ENCODE peak calls at places on chromosome 5, in five cellular contexts. C, R, T, G and L are unnamed samples. For H3K36me3, the result is how much of the 10 kb centered on the place peaks cover.

GRCh38 chr5:142789206-142789605 is 19.0 kb downstream of the ARHGAP26 start:
- DNase-seq in R (no peak), G (no peak), T (no peak), C (no peak), L (no peak)

GRCh38 chr5:43619380-43619779 is 16.4 kb downstream of the NNT start:
- DNase-seq in G (no peak), R (no peak), C (no peak), T (no peak), L (no peak)

GRCh38 chr5:98308231-98308630 is 465.2 kb upstream of the RGMB start:
- DNase-seq in G (no peak), T (no peak), C (no peak), R (no peak), L (no peak)

GRCh38 chr5:71880531-71880930 is 161.5 kb downstream of the CARTPT start:
- DNase-seq in C (no peak), G (no peak), R (no peak), T (no peak), L (no peak)

GRCh38 chr5:66810151-66810550 is 214.0 kb downstream of the MAST4 start:
- DNase-seq in T (no peak), G (no peak), C (no peak), R (no peak), L (no peak)

GRCh38 chr5:141848771-141849370 is 29.3 kb downstream of the PCDH1 start:
- DNase-seq in T (peak), R (no peak), G (peak), C (peak), L (peak)

GRCh38 chr5:127002390-127002789 is 28.0 kb downstream of the MARCHF3 start:
- DNase-seq in R (no peak), T (no peak), C (no peak), G (no peak), L (no peak)

GRCh38 chr5:176796970-176797369 is 13.4 kb upstream of the UNC5A start:
- DNase-seq in R (no peak), T (no peak), C (no peak), G (no peak), L (no peak)

GRCh38 chr5:68379275-68380026 is 163.9 kb downstream of the PIK3R1 start:
- DNase-seq in T (no peak), C (no peak), G (no peak), R (no peak), L (no peak)

GRCh38 chr5:116668361-116668760 is 93.7 kb upstream of the SEMA6A start:
- DNase-seq in G (no peak), T (no peak), R (no peak), C (no peak), L (no peak)

GRCh38 chr5:34831328-34831727 is 7.6 kb upstream of the TTC23L start:
- DNase-seq in C (no peak), T (no peak), R (no peak), G (no peak), L (no peak)

GRCh38 chr5:145750194-145750593 is 84.9 kb downstream of the PRELID2 start:
- DNase-seq in R (no peak), G (no peak), C (no peak), T (no peak), L (no peak)

GRCh38 chr5:96257904-96258303 is 175.1 kb downstream of the PCSK1 start:
- DNase-seq in T (no peak), G (peak), R (no peak), C (no peak), L (no peak)

GRCh38 chr5:181243521-181244307 is at the start of gene RACK1:
- DNase-seq in T (peak), G (peak), R (peak), C (peak), L (peak)

GRCh38 chr5:135020111-135020895 is 13.7 kb downstream of the PITX1 start:
- DNase-seq in T (no peak), R (no peak), G (peak), C (no peak), L (peak)

GRCh38 chr5:68661237-68661636 is 432.6 kb upstream of the SLC30A5 start:
- DNase-seq in C (peak), T (no peak), G (no peak), R (no peak), L (no peak)

GRCh38 chr5:94575196-94575595 is 43.2 kb downstream of the KIAA0825 start:
- DNase-seq in G (no peak), C (no peak), R (no peak), T (no peak), L (no peak)

GRCh38 chr5:131242728-131243255 is 21.1 kb upstream of the CDC42SE2 start:
- DNase-seq in C (no peak), G (peak), T (no peak), R (no peak), L (no peak)

GRCh38 chr5:133384120-133384855 is 228.1 kb downstream of the FSTL4 start:
- DNase-seq in R (no peak), G (peak), C (no peak), T (no peak), L (no peak)

GRCh38 chr5:83724915-83725314 is 4.3 kb upstream of the HAPLN1 start:
- DNase-seq in C (no peak), R (no peak), G (no peak), T (no peak), L (no peak)

GRCh38 chr5:124923131-124923530 is 176.7 kb upstream of the ZNF608 start:
- DNase-seq in C (peak), G (peak), T (no peak), R (no peak), L (no peak)

DNA sequence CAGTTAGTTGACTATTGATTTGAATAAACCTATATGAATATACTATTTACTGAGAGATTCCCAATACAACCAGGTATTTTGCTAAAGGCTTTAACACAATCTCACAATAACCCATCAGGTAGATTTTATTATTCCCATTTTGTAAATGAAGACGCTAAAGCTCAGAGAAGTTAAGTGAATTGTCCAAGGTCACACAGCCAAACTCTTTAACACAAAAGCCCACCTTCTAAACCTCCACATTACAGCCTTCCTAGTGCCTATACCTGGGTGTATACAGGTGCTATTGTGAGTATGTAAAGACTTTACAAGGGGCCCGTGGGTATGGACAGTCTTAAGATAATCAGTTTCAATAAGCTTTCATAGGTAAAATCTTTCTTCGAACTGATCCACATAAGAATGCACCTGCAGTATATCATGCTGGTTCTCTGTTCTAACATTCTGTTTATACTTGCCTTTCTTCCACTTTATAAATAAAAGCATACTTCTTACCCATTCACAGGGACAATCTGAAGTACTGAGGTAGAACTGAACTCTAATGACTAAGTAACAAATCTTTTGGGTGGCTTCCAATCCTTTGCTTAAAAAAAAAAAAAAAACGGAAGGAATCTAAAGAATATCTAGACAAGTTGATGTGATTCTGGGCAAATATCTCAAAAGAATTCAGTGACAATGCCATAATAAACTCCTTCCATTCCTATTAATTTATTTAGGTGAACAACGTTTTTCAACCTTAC is 59.1 kb downstream of the PJA2 start:
- DNase-seq in C (no peak), G (no peak), R (no peak), T (no peak), L (no peak)
- H3K36me3 ChIP-seq in C (under half), G (half or more), R (under half), T (under half), L (under half)

GRCh38 chr5:157187046-157187754 is 6.6 kb downstream of the ITK start:
- DNase-seq in T (no peak), R (no peak), C (no peak), G (no peak), L (no peak)
- H3K36me3 ChIP-seq in T (under half), R (under half), C (under half), G (under half), L (under half)

GRCh38 chr5:179885491-179886090 is 22.1 kb downstream of the TBC1D9B start:
- DNase-seq in C (no peak), R (no peak), G (no peak), T (no peak), L (peak)
- H3K36me3 ChIP-seq in C (under half), R (under half), G (half or more), T (half or more), L (under half)

DNA sequence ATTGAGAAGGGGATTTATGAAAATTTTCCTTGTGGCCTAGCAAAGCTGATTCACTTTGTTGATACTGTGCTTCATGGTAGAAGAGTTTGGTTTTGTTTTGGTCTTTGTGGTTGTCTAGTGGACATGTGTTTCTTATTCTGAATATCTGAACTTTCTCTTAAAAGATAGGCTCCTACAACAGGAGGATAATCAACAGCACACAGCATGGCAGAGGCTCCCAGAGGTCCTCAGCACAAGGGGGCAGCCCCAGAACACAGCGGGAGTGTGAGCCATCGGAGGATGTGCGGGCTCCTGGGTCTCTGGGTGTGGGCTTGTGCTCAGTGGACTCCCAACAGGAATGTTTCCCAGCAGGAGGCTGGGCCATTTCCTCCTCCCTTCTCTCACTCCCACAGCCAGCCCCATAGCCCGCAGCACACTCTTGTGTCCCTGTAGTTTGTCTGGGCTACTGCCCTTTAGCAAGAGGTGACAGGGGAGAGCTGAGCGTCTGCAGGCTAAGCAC is 164.3 kb upstream of the OTULINL start:
- DNase-seq in T (no peak), R (no peak), C (no peak), G (peak), L (no peak)
- H3K36me3 ChIP-seq in T (half or more), R (under half), C (under half), G (half or more), L (under half)

DNA sequence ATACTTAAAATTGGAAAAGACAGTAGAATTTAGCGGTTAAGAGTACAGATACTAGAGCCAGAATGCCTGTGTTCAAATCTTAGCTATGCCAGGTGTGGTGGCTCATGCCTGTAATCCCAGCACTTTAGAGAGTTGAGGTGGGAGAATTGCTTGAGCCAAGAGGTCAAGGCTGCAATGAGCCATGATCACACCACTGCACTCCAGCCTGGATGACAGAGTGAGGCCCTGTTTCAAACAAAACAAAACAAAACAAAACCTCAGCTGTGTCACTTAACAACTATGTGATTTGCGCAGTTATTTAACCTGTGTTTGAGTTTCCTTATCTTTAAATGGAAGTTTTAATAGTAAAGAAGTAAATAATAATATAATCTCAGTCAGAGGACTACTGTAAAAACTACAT is 68.4 kb downstream of the TBCA start:
- DNase-seq in G (no peak), T (no peak), C (no peak), R (no peak), L (no peak)
- H3K36me3 ChIP-seq in G (half or more), T (half or more), C (under half), R (under half), L (under half)

GRCh38 chr5:179900206-179900605 is 7.5 kb downstream of the TBC1D9B start:
- DNase-seq in R (no peak), C (no peak), G (no peak), T (no peak), L (no peak)
- H3K36me3 ChIP-seq in R (under half), C (under half), G (half or more), T (half or more), L (under half)